ENCODE peak calls at places on chromosome 21, in five cellular contexts. S, K, E, A and F are unnamed samples.

GRCh38 chr21:17859661-17860060 is 40.5 kb upstream of the C21orf91 start:
- DNase-seq in E (no peak), K (no peak), S (no peak), A (no peak), F (no peak)

GRCh38 chr21:25281134-25281533 is 326.1 kb downstream of the MRPL39 start:
- DNase-seq in A (no peak), E (no peak), S (no peak), K (no peak), F (no peak)

GRCh38 chr21:25801217-25802015 is 66.6 kb downstream of the GABPA start:
- DNase-seq in K (peak; percentile 59), S (peak; percentile 76), A (peak; percentile 86), E (peak; percentile 87), F (peak; percentile 55)

GRCh38 chr21:41958886-41959563 is 5.2 kb upstream of the C2CD2 start:
- DNase-seq in S (no peak), A (no peak), E (no peak), K (no peak), F (no peak)

GRCh38 chr21:20523191-20523590 is 475.0 kb upstream of the NCAM2 start:
- DNase-seq in K (no peak), E (no peak), A (no peak), S (no peak), F (no peak)

GRCh38 chr21:15065381-15066230 is 806 bp upstream of the NRIP1 start:
- DNase-seq in E (peak; percentile 64), S (peak; percentile 86), A (peak; percentile 39), K (no peak), F (peak; percentile 76)

GRCh38 chr21:28337319-28337718 is 655.4 kb downstream of the LTN1 start:
- DNase-seq in S (peak; percentile 78), K (no peak), E (no peak), A (peak; percentile 37), F (no peak)

GRCh38 chr21:41141031-41141457 is 26.9 kb upstream of the BACE2 start:
- DNase-seq in S (peak; percentile 20), E (no peak), K (no peak), A (no peak), F (no peak)

GRCh38 chr21:42377211-42377950 is 11.0 kb upstream of the TFF1 start:
- DNase-seq in S (no peak), E (no peak), K (no peak), A (no peak), F (no peak)

GRCh38 chr21:15289896-15290841 is 225.4 kb upstream of the NRIP1 start:
- DNase-seq in A (peak; percentile 22), E (peak; percentile 52), K (no peak), S (no peak), F (no peak)

GRCh38 chr21:16134134-16134533 is 404.4 kb downstream of the USP25 start:
- DNase-seq in K (no peak), A (no peak), S (no peak), E (no peak), F (no peak)

GRCh38 chr21:39014751-39015150 is 168.5 kb downstream of the PSMG1 start:
- DNase-seq in A (no peak), K (no peak), S (peak; percentile 99), E (no peak), F (no peak)

GRCh38 chr21:39010629-39011404 is 172.4 kb downstream of the PSMG1 start:
- DNase-seq in S (no peak), A (no peak), K (no peak), E (no peak), F (no peak)

GRCh38 chr21:39011911-39012310 is 171.3 kb downstream of the PSMG1 start:
- DNase-seq in K (no peak), S (no peak), E (no peak), A (no peak), F (no peak)

GRCh38 chr21:39009587-39010225 is 173.5 kb downstream of the PSMG1 start:
- DNase-seq in S (no peak), E (no peak), A (no peak), K (no peak), F (no peak)

GRCh38 chr21:39012314-39013230 is 170.7 kb downstream of the PSMG1 start:
- DNase-seq in S (no peak), A (no peak), E (no peak), K (no peak), F (no peak)
- H3K4me1 ChIP-seq in S (peaks cover 15% of the 10 kb centered on the region), A (peaks cover 44% of the 10 kb centered on the region), E (peaks cover 2% of the 10 kb centered on the region), K (no peaks in the 10 kb centered on the region), F (peaks cover 9% of the 10 kb centered on the region)

GRCh38 chr21:35940074-35940927 is 120.0 kb downstream of the SETD4 start:
- DNase-seq in K (no peak), A (peak; percentile 45), S (peak; percentile 81), E (peak; percentile 52), F (peak; percentile 61)
- TF ChIP-seq BHLHE40 in K (no peak), A (no peak), S (no peak), E (no peak), F (no peak)

GRCh38 chr21:46347791-46348381 is 23.9 kb downstream of the PCNT start:
- DNase-seq in A (no peak), E (no peak), S (no peak), K (no peak), F (no peak)
- TF ChIP-seq CTCF in A (no peak), E (no peak), S (no peak), K (no peak), F (no peak)

GRCh38 chr21:29892379-29892778 is 47.4 kb downstream of the GRIK1 start:
- DNase-seq in A (no peak), E (no peak), S (no peak), K (no peak), F (no peak)
- H3K4me1 ChIP-seq in A (no peaks in the 10 kb centered on the region), E (no peaks in the 10 kb centered on the region), S (no peaks in the 10 kb centered on the region), K (no peaks in the 10 kb centered on the region), F (no peaks in the 10 kb centered on the region)

DNA sequence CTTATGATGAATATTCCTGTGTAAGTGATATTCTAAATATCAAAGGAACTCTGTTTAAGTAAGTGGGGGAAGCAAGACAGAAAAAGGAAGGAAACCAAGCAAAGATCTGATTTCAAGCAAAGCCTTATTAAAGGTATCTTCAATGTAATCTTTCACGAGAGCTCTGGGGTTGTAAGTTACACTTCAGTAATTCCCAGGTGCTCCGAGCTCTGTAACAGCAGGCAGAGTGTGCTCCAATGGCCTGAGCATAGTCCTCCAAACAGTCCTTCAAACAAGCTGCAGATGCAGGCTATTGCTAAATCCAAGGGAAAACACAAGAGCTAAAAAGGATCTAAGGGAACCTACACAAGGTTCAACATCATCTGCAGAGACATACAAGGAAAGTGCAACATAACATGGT is 949.7 kb upstream of the TMPRSS15 start:
- DNase-seq in A (no peak), E (no peak), S (no peak), K (no peak), F (no peak)
- TF ChIP-seq BHLHE40 in A (no peak), E (no peak), S (no peak), K (no peak), F (no peak)

GRCh38 chr21:44508711-44509445 is 31.1 kb downstream of the KRTAP10-1 start:
- DNase-seq in E (no peak), A (no peak), S (no peak), K (no peak), F (no peak)

GRCh38 chr21:44510109-44510507 is 29.9 kb downstream of the KRTAP10-1 start:
- DNase-seq in A (no peak), K (no peak), S (no peak), E (no peak), F (no peak)

GRCh38 chr21:44510508-44511218 is 29.3 kb downstream of the KRTAP10-1 start:
- DNase-seq in A (peak; percentile 57), E (peak; percentile 80), K (no peak), S (no peak), F (peak; percentile 41)

GRCh38 chr21:44508426-44508710 is 31.6 kb downstream of the KRTAP10-1 start:
- DNase-seq in S (no peak), A (no peak), E (no peak), K (no peak), F (no peak)

GRCh38 chr21:44509539-44509938 is 30.5 kb downstream of the KRTAP10-1 start:
- DNase-seq in S (no peak), K (no peak), A (no peak), E (no peak), F (peak; percentile 39)
- TF ChIP-seq CTCF in S (no peak), K (peak; percentile 3), A (no peak), E (no peak), F (no peak)

DNA sequence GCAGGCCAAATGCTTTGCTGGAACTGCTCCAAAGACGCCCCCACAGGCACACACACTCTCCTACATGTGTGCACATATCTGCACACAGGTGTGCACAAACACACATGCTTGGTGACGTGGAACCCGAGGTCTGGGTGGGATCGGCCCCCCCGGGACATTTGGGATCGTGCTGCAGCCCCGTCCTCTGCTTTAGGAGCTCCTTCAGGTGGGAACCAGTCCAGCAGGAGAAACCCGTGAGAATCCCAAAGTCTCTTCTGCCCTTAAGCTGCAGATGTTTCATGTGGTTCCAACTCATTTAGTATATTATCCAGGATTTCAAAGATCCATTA is 38.6 kb downstream of the UBE2G2 start:
- DNase-seq in A (no peak), S (no peak), K (no peak), E (no peak), F (no peak)
- H3K4me1 ChIP-seq in A (peaks cover 56% of the 10 kb centered on the region), S (no peaks in the 10 kb centered on the region), K (no peaks in the 10 kb centered on the region), E (peaks cover 70% of the 10 kb centered on the region), F (peaks cover 5% of the 10 kb centered on the region)

DNA sequence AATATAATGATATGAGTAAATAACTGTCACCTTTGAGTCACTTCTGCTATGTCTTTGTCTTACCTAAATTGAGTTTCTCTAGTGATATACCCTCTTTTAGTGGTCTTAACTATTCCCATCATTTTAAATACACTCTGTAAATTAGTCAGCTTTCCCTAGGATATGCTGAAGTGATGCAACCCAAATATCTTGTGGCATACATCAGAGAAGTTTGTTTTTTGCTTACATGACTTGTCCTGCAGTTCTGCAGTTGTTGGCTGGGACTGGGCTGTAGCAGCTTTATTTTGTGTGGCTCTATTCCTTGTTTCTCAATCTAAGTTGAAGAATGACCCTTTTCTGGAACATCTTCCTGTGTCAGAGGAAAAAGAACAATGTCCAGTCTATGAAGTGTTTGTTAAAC is 76.4 kb downstream of the TTC3 start:
- DNase-seq in S (peak; percentile 91), K (no peak), A (peak; percentile 4), E (no peak), F (no peak)
- TF ChIP-seq BHLHE40 in S (no peak), K (no peak), A (no peak), E (no peak), F (no peak)

GRCh38 chr21:34520769-34521508 is 8.9 kb upstream of the KCNE1 start:
- DNase-seq in S (no peak), K (no peak), E (no peak), A (no peak), F (no peak)
- TF ChIP-seq CTCF in S (no peak), K (no peak), E (no peak), A (no peak), F (no peak)